ENCODE peak calls at places on chromosomes 16 and 17, in seven cellular contexts. X is sigmoid colon, J is kidney, V is GM23338, C is right cardiac atrium, S is H1, A is hepatocyte. N is an unnamed sample.
A peak's percentile ranks its signal among the peaks of the same experiment; 100 is the strongest.

GRCh38 chr17:2057714-2058520 is 3.0 kb downstream of the HIC1 start:
- DNase-seq in X (peak; percentile 72), J (peak; percentile 81), V (peak; percentile 51), C (peak; percentile 75), S (peak; percentile 70), A (no peak), N (no peak)

GRCh38 chr16:28829747-28830146 is 6.9 kb downstream of the ATXN2L start:
- DNase-seq in X (no peak), J (no peak), V (no peak), C (no peak), S (no peak), A (no peak), N (no peak)

GRCh38 chr16:77063617-77064016 is 127.4 kb upstream of the MON1B start:
- DNase-seq in X (no peak), J (no peak), V (no peak), C (no peak), S (no peak), A (no peak), N (no peak)

GRCh38 chr16:25141648-25142047 is 30.1 kb downstream of the LCMT1 start:
- DNase-seq in X (no peak), J (no peak), V (no peak), C (no peak), S (no peak), A (no peak), N (no peak)

GRCh38 chr16:88854306-88855111 is 2.2 kb downstream of the GALNS start:
- DNase-seq in X (no peak), J (no peak), V (no peak), C (peak; percentile 58), S (no peak), A (no peak), N (no peak)

GRCh38 chr17:49241763-49242312 is 11.3 kb upstream of the PHOSPHO1 start:
- DNase-seq in X (no peak), J (no peak), V (no peak), C (no peak), S (no peak), A (no peak), N (no peak)

GRCh38 chr16:48687421-48688038 is 77.5 kb upstream of the N4BP1 start:
- DNase-seq in X (no peak), J (no peak), V (peak; percentile 88), C (peak; percentile 51), S (peak; percentile 53), A (peak; percentile 86), N (no peak)

GRCh38 chr16:11396241-11397048 is 51.2 kb downstream of the RMI2 start:
- DNase-seq in X (peak; percentile 84), J (peak; percentile 87), V (peak; percentile 93), C (peak; percentile 89), S (peak; percentile 98), A (peak; percentile 86), N (no peak)

GRCh38 chr17:83181991-83182619 is 102.7 kb downstream of the METRNL start:
- DNase-seq in X (peak; percentile 43), J (peak; percentile 69), V (no peak), C (no peak), S (peak; percentile 39), A (peak; percentile 2), N (no peak)

GRCh38 chr16:53131050-53131362 is 76.2 kb downstream of the CHD9 start:
- DNase-seq in X (no peak), J (no peak), V (no peak), C (no peak), S (no peak), A (no peak), N (no peak)

GRCh38 chr17:83103200-83103937 is 24.0 kb downstream of the METRNL start:
- DNase-seq in X (peak; percentile 90), J (peak; percentile 85), V (peak; percentile 83), C (peak; percentile 97), S (no peak), A (peak; percentile 63), N (no peak)

GRCh38 chr17:3732171-3732570 is 8.5 kb downstream of the HASPIN start:
- DNase-seq in X (peak; percentile 70), J (peak; percentile 77), V (no peak), C (no peak), S (no peak), A (no peak), N (no peak)

GRCh38 chr16:9123871-9124270 is 32.4 kb downstream of the HAPSTR1 start:
- DNase-seq in X (peak; percentile 71), J (peak; percentile 89), V (no peak), C (peak; percentile 76), S (peak; percentile 33), A (no peak), N (no peak)

GRCh38 chr16:89153848-89154271 is 17.7 kb upstream of the CDH15 start:
- DNase-seq in X (no peak), J (no peak), V (no peak), C (peak; percentile 61), S (no peak), A (no peak), N (no peak)

GRCh38 chr16:50938923-50939322 is 197.0 kb downstream of the CYLD start:
- DNase-seq in X (no peak), J (no peak), V (no peak), C (no peak), S (no peak), A (no peak), N (no peak)

GRCh38 chr16:87681990-87682570 is 79.8 kb downstream of the JPH3 start:
- DNase-seq in X (no peak), J (no peak), V (peak; percentile 89), C (no peak), S (peak; percentile 80), A (no peak), N (no peak)

GRCh38 chr16:8908779-8909468 is 26.8 kb downstream of the LITAFD start:
- DNase-seq in X (no peak), J (no peak), V (no peak), C (no peak), S (no peak), A (no peak), N (no peak)

GRCh38 chr16:2159052-2159838 is 3.7 kb downstream of the TRAF7 start:
- DNase-seq in X (peak; percentile 94), J (no peak), V (no peak), C (peak; percentile 85), S (no peak), A (no peak), N (no peak)

GRCh38 chr16:17590711-17591654 is 120.2 kb upstream of the XYLT1 start:
- DNase-seq in X (no peak), J (no peak), V (no peak), C (no peak), S (no peak), A (no peak), N (no peak)

GRCh38 chr16:2471016-2471652 is at the start of gene NTN3:
- DNase-seq in X (no peak), J (no peak), V (peak; percentile 71), C (peak; percentile 75), S (peak; percentile 73), A (peak; percentile 84), N (no peak)

GRCh38 chr17:72205357-72205756 is 84.5 kb downstream of the SOX9 start:
- DNase-seq in X (no peak), J (peak; percentile 34), V (no peak), C (peak; percentile 58), S (no peak), A (no peak), N (no peak)
- H3K4me1 ChIP-seq in X (no peaks in the 10 kb centered on the region), J (no peaks in the 10 kb centered on the region), V (peaks cover 9% of the 10 kb centered on the region), C (peaks cover 6% of the 10 kb centered on the region), S (peaks cover 6% of the 10 kb centered on the region), A (no peaks in the 10 kb centered on the region), N (no peaks in the 10 kb centered on the region)

GRCh38 chr16:65196696-65197095 is 74.8 kb upstream of the CDH11 start:
- DNase-seq in X (no peak), J (no peak), V (no peak), C (no peak), S (no peak), A (no peak), N (no peak)
- H3K4me1 ChIP-seq in X (no peaks in the 10 kb centered on the region), J (no peaks in the 10 kb centered on the region), V (no peaks in the 10 kb centered on the region), C (no peaks in the 10 kb centered on the region), S (no peaks in the 10 kb centered on the region), A (peaks cover 8% of the 10 kb centered on the region), N (no peaks in the 10 kb centered on the region)

GRCh38 chr17:46163316-46163715 is 29.9 kb downstream of the KANSL1 start:
- DNase-seq in X (no peak), J (no peak), V (no peak), C (no peak), S (no peak), A (no peak), N (no peak)
- H3K4me1 ChIP-seq in X (peaks cover 89% of the 10 kb centered on the region), J (peaks cover 30% of the 10 kb centered on the region), V (peaks cover 67% of the 10 kb centered on the region), C (peaks cover 11% of the 10 kb centered on the region), S (peaks cover 10% of the 10 kb centered on the region), A (peaks cover 41% of the 10 kb centered on the region), N (peaks cover 6% of the 10 kb centered on the region)

GRCh38 chr17:76718516-76718915 is 7.8 kb upstream of the MXRA7 start:
- DNase-seq in X (peak; percentile 43), J (no peak), V (no peak), C (no peak), S (no peak), A (no peak), N (no peak)

GRCh38 chr17:76721463-76721862 is 4.9 kb downstream of the JMJD6 start:
- DNase-seq in X (no peak), J (no peak), V (no peak), C (no peak), S (no peak), A (no peak), N (no peak)

GRCh38 chr17:76722279-76722678 is 4.1 kb downstream of the JMJD6 start:
- DNase-seq in X (no peak), J (no peak), V (no peak), C (no peak), S (no peak), A (no peak), N (no peak)

GRCh38 chr17:76720941-76721340 is 5.5 kb downstream of the JMJD6 start:
- DNase-seq in X (peak; percentile 40), J (no peak), V (no peak), C (no peak), S (no peak), A (no peak), N (no peak)

DNA sequence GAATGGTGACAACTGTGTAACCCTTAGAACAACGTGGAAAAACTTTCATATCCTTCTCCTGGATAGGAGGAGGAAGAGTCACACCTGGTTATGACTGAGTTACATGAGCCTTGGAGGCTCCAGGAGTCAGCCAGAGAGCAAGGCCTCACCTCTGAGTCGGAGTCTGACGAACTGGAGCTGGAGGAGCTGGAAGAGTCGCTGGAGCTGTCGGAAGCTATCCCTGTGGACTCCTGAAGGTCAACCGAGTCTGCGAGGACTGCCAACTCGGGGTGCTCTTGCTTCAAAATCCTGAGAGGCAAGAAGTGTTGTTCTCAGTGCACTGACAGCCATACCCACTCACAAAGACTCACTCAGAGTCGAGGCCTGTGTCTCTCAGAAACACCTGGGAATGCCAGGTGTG is 6.2 kb downstream of the JMJD6 start:
- DNase-seq in X (peak; percentile 20), J (no peak), V (no peak), C (no peak), S (no peak), A (no peak), N (no peak)
- H3K4me1 ChIP-seq in X (peaks cover 57% of the 10 kb centered on the region), J (peaks cover 7% of the 10 kb centered on the region), V (peaks cover under 1% of the 10 kb centered on the region), C (peaks cover 4% of the 10 kb centered on the region), S (no peaks in the 10 kb centered on the region), A (peaks cover 13% of the 10 kb centered on the region), N (peaks cover 14% of the 10 kb centered on the region)

GRCh38 chr17:80893604-80894438 is 97.8 kb upstream of the CHMP6 start:
- DNase-seq in X (no peak), J (no peak), V (no peak), C (no peak), S (no peak), A (no peak), N (no peak)
- H3K4me1 ChIP-seq in X (peaks cover 33% of the 10 kb centered on the region), J (peaks cover 1% of the 10 kb centered on the region), V (no peaks in the 10 kb centered on the region), C (peaks cover 3% of the 10 kb centered on the region), S (no peaks in the 10 kb centered on the region), A (peaks cover 3% of the 10 kb centered on the region), N (peaks cover 51% of the 10 kb centered on the region)